ENCODE peak calls at places on chromosomes 3 and 15, in four cellular contexts. R is GOT3, G is NCI-H1092, Y is G401. B is an unnamed sample.

GRCh38 chr15:93043621-93044300 is 45.2 kb downstream of the RGMA start:
- DNase-seq in R (no peak), G (no peak), Y (no peak), B (no peak)

GRCh38 chr15:36888018-36888992 is 212.0 kb downstream of the MEIS2 start:
- DNase-seq in R (no peak), Y (no peak), G (no peak), B (no peak)

GRCh38 chr15:52128568-52128967 is 16.0 kb upstream of the BCL2L10 start:
- DNase-seq in G (no peak), Y (no peak), R (no peak), B (no peak)

GRCh38 chr3:127263037-127263436 is 24.8 kb downstream of the PRR20G start:
- DNase-seq in G (no peak), Y (no peak), R (no peak), B (no peak)

GRCh38 chr3:172595648-172596393 is 72.6 kb upstream of the TNFSF10 start:
- DNase-seq in G (no peak), R (no peak), Y (peak), B (peak)

GRCh38 chr15:100200287-100200772 is 141.4 kb downstream of the ADAMTS17 start:
- DNase-seq in G (no peak), Y (no peak), R (no peak), B (no peak)

GRCh38 chr3:134074790-134075567 is 45.3 kb upstream of the SLCO2A1 start:
- DNase-seq in Y (no peak), G (no peak), R (no peak), B (no peak)

GRCh38 chr15:38134252-38134651 is 118.4 kb upstream of the SPRED1 start:
- DNase-seq in Y (no peak), G (no peak), R (no peak), B (no peak)

GRCh38 chr3:56754753-56755365 is 46.9 kb downstream of the ARHGEF3 start:
- DNase-seq in Y (no peak), R (no peak), G (no peak), B (no peak)

GRCh38 chr3:30131171-30131570 is 475.2 kb upstream of the TGFBR2 start:
- DNase-seq in G (no peak), Y (no peak), R (no peak), B (no peak)

GRCh38 chr3:127428344-127429001 is 140.6 kb upstream of the PRR20G start:
- DNase-seq in Y (no peak), G (peak), R (no peak), B (no peak)

GRCh38 chr15:47415539-47415971 is 301.8 kb upstream of the SEMA6D start:
- DNase-seq in R (no peak), Y (no peak), G (peak), B (no peak)

B was measured in GM12892.